ENCODE peak calls at places on chromosomes 4 and X, in six cellular contexts. W is neuronal stem cell, L is H9, Z is mesenchymal stem cell, G is trophoblast cell, X is IMR-90. J is an unnamed sample. For H3K4me1, the result is how much of the 10 kb centered on the place peaks cover.

GRCh38 chr4:122716825-122717448 is 15.6 kb upstream of the BBS12 start:
- DNase-seq in W (peak), L (peak), Z (peak), G (peak), X (peak), J (peak)

GRCh38 chr4:153159728-153160221 is 44.5 kb upstream of the TRIM2 start:
- DNase-seq in W (no peak), L (no peak), Z (peak), G (no peak), X (peak), J (no peak)

GRCh38 chr4:7876096-7876993 is 63.3 kb downstream of the AFAP1 start:
- DNase-seq in W (no peak), L (peak), Z (peak), G (peak), X (peak), J (peak)

GRCh38 chrX:53190363-53190960 is 34.5 kb downstream of the KDM5C start:
- DNase-seq in W (no peak), L (peak), Z (peak), G (no peak), X (no peak), J (peak)

GRCh38 chr4:185859106-185859505 is 47.1 kb upstream of the SORBS2 start:
- DNase-seq in W (no peak), L (no peak), Z (peak), G (peak), X (no peak), J (peak)

GRCh38 chr4:69781458-69782418 is 21.3 kb upstream of the SULT1B1 start:
- DNase-seq in W (no peak), L (no peak), Z (no peak), G (no peak), X (no peak), J (peak)

GRCh38 chr4:53050361-53050774 is 188.3 kb downstream of the RASL11B start:
- DNase-seq in W (no peak), L (no peak), Z (no peak), G (no peak), X (no peak), J (no peak)

GRCh38 chr4:52950226-52950625 is 88.1 kb downstream of the RASL11B start:
- DNase-seq in W (no peak), L (no peak), Z (no peak), G (peak), X (no peak), J (peak)

GRCh38 chrX:69991685-69992084 is 58.1 kb downstream of the AWAT2 start:
- DNase-seq in W (no peak), L (no peak), Z (no peak), G (no peak), X (no peak), J (no peak)

GRCh38 chr4:156898373-156899117 is 73.1 kb downstream of the PDGFC start:
- DNase-seq in W (no peak), L (no peak), Z (peak), G (no peak), X (peak), J (no peak)

GRCh38 chr4:82436780-82437179 is 6.4 kb downstream of the ENOPH1 start:
- DNase-seq in W (no peak), L (no peak), Z (no peak), G (no peak), X (no peak), J (no peak)
- H3K4me1 ChIP-seq in W (under half), L (under half), Z (under half), G (under half), X (under half), J (under half)

DNA sequence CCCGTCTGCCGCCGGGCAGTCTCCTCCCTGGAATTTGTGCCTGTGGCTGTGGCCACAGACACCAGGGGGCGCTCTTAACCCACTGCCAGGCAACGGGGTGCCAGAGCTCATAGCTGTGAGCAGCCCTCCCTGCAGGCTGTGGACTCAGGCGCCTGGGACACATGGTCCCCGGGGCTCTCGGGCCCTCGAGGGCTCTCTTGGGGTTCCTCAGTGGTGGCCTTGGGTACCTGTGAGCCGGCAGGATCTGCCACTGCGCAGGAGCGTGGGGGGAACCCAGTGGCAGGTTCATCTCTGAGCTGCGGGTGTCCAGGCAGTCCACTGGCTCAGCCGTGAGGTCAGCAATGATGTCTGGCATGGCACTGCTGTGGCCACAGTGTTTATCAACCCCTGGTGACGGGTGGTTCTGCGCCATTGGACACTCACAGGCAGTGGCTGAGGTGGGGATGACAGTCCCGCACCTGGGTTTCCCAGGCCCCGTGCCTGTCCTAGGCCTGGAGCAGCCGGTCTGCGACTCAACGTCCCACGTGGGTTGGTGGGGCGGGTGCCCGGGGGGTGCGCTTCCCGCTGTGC is 37.2 kb downstream of the PCGF3 start:
- DNase-seq in W (peak), L (peak), Z (peak), G (peak), X (peak), J (peak)
- H4K8ac ChIP-seq in W (peak), L (no peak), Z (no peak), G (no peak), X (no peak), J (no peak)

GRCh38 chr4:128782076-128782715 is 27.3 kb upstream of the JADE1 start:
- DNase-seq in W (no peak), L (no peak), Z (no peak), G (no peak), X (peak), J (no peak)

GRCh38 chr4:128782875-128783614 is 26.5 kb upstream of the JADE1 start:
- DNase-seq in W (no peak), L (no peak), Z (no peak), G (peak), X (peak), J (no peak)

DNA sequence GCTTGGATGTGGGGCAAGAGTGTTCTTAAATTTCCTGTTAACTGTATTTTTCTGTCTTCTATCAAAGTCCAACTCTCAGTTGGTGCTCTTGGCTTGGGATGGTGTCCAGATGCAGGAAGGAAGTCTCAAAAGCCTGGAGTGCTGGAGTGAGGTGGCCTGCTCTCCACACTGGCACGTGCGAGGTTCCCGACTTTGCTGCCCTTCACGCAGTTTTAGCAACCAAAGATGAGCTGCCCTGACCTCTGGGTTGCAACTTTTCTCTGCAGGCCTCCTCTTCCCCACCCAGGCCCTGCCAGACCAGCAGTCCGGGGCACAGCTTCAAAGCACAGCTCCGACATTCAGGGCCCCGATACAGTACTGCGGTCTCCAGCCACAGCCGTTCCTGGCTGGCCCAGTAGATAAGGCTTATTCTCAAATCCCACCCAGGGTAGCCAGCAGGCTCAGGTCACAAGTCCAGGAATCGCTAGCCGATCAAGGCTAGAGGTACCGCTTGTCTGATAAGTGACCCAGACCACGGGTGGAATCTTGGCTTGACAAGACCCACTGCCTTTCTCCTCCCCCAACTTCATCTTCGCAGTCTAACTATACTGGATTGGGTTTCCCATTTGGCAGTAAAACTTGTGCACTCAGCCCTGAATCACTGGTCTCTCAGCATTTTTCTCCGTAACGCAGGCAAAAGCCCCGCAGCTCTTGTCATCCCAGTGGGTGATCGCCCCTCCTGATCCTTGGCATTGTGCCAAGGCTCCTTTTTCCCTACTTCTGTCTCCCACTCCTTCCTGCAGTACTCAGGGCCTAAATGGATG is 21.8 kb upstream of the JADE1 start:
- DNase-seq in W (no peak), L (no peak), Z (no peak), G (no peak), X (peak), J (no peak)
- H2BK5ac ChIP-seq in W (peak), L (no peak), Z (no peak), G (no peak), X (no peak), J (no peak)

DNA sequence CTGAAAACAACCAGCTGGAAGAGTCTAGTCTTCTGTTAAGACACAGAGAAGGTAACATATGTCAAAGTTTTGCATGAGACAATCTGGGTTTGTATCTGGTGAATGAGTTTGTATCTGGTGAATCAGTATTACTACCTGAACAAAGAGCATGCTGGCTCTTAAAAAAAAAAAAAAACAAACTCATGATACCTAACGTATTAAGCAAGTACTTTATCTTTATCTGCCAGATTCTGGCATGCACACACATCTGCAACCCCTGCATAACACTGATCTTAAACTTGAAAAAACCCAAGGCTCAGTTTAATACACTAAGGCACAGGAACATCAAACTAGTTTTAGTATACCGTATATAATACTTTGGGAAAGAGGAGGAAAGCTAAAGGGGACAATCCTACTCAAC is 5.8 kb downstream of the YTHDC1 start:
- DNase-seq in W (no peak), L (no peak), Z (no peak), G (peak), X (no peak), J (no peak)
- H3K4me1 ChIP-seq in W (under half), L (under half), Z (under half), G (under half), X (under half), J (under half)

DNA sequence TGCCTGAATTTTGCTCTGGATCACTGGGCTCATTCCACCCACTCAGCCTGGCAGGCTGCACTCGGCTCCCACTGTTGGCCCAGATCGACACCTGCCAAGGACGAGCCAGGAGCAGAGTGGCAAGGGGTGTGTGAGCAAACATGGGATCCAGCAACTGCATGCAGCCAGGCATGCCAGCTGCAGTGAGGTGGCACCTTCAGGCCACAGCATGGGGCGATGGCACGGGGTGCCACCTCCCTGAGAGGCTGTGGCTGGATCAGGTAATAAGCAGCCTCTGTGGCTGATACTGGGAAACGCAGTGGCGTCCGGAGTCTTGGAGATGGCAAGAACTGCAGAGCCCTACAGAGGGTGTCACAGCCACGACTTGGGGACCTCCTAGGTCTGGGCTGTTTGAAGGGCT is 244.5 kb upstream of the FSTL5 start:
- DNase-seq in W (no peak), L (no peak), Z (no peak), G (no peak), X (no peak), J (no peak)
- H4K8ac ChIP-seq in W (no peak), L (no peak), Z (no peak), G (no peak), X (no peak), J (no peak)

GRCh38 chrX:154412468-154412867 is 1.1 kb downstream of the TAFAZZIN start:
- DNase-seq in W (no peak), L (no peak), Z (no peak), G (no peak), X (no peak), J (no peak)
- H2BK5ac ChIP-seq in W (no peak), L (no peak), Z (no peak), G (no peak), X (no peak), J (no peak)

GRCh38 chr4:38603652-38604051 is 60.3 kb upstream of the KLF3 start:
- DNase-seq in W (no peak), L (no peak), Z (no peak), G (no peak), X (no peak), J (no peak)
- H3K4me1 ChIP-seq in W (under half), L (under half), Z (under half), G (under half), X (under half), J (under half)

GRCh38 chrX:39909996-39910395 is 187.8 kb downstream of the BCOR start:
- DNase-seq in W (no peak), L (no peak), Z (no peak), G (no peak), X (no peak), J (no peak)

GRCh38 chrX:39910651-39911050 is 187.1 kb downstream of the BCOR start:
- DNase-seq in W (no peak), L (no peak), Z (no peak), G (no peak), X (no peak), J (no peak)

GRCh38 chrX:39915081-39915480 is 182.7 kb downstream of the BCOR start:
- DNase-seq in W (no peak), L (no peak), Z (no peak), G (no peak), X (no peak), J (no peak)

GRCh38 chrX:39911278-39911897 is 186.4 kb downstream of the BCOR start:
- DNase-seq in W (no peak), L (no peak), Z (no peak), G (no peak), X (no peak), J (no peak)

DNA sequence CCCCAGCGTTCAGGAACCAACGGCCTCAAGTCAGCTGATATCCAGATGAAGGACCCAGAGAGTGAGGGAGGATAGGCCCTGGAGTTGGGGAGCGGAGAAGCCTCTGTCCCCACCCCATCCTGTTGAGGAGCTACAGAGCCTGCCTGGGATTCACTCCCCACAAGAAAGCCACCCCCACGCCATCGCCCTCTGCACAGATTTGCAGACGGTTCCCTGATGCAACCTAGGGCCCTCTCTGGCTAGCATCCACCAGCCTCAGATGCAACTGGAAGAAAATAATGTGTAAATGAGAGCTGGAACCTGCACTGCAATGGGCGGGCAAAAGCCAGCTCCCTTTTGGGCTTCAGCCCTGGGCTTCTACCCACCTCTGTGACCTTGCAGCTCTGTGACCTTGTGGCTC is 185.6 kb downstream of the BCOR start:
- DNase-seq in W (no peak), L (no peak), Z (no peak), G (no peak), X (no peak), J (no peak)
- H4K8ac ChIP-seq in W (no peak), L (no peak), Z (no peak), G (no peak), X (no peak), J (no peak)

GRCh38 chr4:77158487-77158861 is 1.5 kb downstream of the CCNG2 start:
- DNase-seq in W (no peak), L (no peak), Z (no peak), G (no peak), X (no peak), J (no peak)
- H2BK5ac ChIP-seq in W (peak), L (no peak), Z (no peak), G (peak), X (peak), J (no peak)

J was measured in mesendoderm.